ENCODE peak calls at places on chromosome 15, in four cellular contexts. X is Karpas-422; I is lung; J is CD4-positive, CD25-positive, alpha-beta regulatory T cell. Z is an unnamed sample.

GRCh38 chr15:87877114-87877810 is 379.3 kb downstream of the NTRK3 start:
- DNase-seq in X (no peak), I (no peak), J (no peak), Z (no peak)

GRCh38 chr15:73190189-73190601 is 137.9 kb downstream of the NEO1 start:
- DNase-seq in X (no peak), I (no peak), J (no peak), Z (no peak)

GRCh38 chr15:63473749-63473998 is 30.7 kb upstream of the USP3 start:
- DNase-seq in X (no peak), I (no peak), J (no peak), Z (no peak)

GRCh38 chr15:101459579-101460300 is 29.8 kb downstream of the PCSK6 start:
- DNase-seq in X (no peak), I (no peak), J (no peak), Z (no peak)

GRCh38 chr15:42104095-42104891 is 9.9 kb upstream of the PLA2G4D start:
- DNase-seq in X (no peak), I (no peak), J (no peak), Z (no peak)

GRCh38 chr15:89101302-89102191 is 13.3 kb downstream of the ABHD2 start:
- DNase-seq in X (no peak), I (peak), J (no peak), Z (peak)

GRCh38 chr15:37101634-37102314 is 1.4 kb upstream of the MEIS2 start:
- DNase-seq in X (peak), I (peak), J (no peak), Z (peak)

GRCh38 chr15:57158589-57158988 is 217.7 kb upstream of the CGNL1 start:
- DNase-seq in X (no peak), I (no peak), J (no peak), Z (no peak)

GRCh38 chr15:52557242-52557641 is 11.6 kb downstream of the ARPP19 start:
- DNase-seq in X (no peak), I (no peak), J (no peak), Z (no peak)

GRCh38 chr15:66777596-66778313 is 75.7 kb downstream of the SMAD6 start:
- DNase-seq in X (no peak), I (no peak), J (no peak), Z (no peak)

GRCh38 chr15:58444658-58445332 is 13.0 kb downstream of the LIPC start:
- DNase-seq in X (no peak), I (no peak), J (no peak), Z (no peak)

GRCh38 chr15:62782100-62782791 is 260.3 kb upstream of the TPM1 start:
- DNase-seq in X (peak), I (peak), J (no peak), Z (peak)

GRCh38 chr15:83943849-83944404 is 290.0 kb downstream of the ADAMTSL3 start:
- DNase-seq in X (no peak), I (no peak), J (no peak), Z (no peak)

GRCh38 chr15:65042776-65043322 is 2.3 kb upstream of the SLC51B start:
- DNase-seq in X (no peak), I (no peak), J (no peak), Z (peak)

GRCh38 chr15:33218071-33218491 is 23.6 kb upstream of the FMN1 start:
- DNase-seq in X (no peak), I (no peak), J (no peak), Z (no peak)

GRCh38 chr15:50907866-50908208 is 646 bp upstream of the AP4E1 start:
- DNase-seq in X (peak), I (peak), J (peak), Z (peak)

GRCh38 chr15:101723161-101723873 is 956 bp downstream of the TARS3 start:
- DNase-seq in X (peak), I (no peak), J (peak), Z (peak)

GRCh38 chr15:83446904-83447708 is at the start of gene SH3GL3:
- DNase-seq in X (no peak), I (peak), J (no peak), Z (peak)

DNA sequence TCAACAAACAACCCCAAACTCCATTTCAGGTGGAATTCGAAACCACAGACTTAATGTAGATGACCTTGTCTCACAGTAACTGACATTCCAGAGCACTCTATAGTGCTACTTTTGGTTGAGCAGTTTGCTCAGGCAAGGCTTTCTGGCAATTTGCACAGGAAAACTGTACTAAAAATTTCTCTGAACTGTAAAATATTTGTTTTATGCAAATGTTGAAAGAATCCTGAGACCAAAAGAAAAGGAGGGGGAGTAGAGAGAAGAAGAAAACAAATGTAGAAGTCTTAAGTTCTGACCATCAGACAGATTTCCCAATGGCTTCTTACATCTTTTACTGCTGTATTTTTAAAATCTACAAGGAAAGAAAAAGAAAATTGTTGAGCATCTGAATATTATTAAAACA is 53.5 kb downstream of the DTWD1 start:
- DNase-seq in X (no peak), I (no peak), J (no peak), Z (no peak)
- H3K27ac ChIP-seq in X (no peak), I (no peak), J (no peak), Z (no peak)

GRCh38 chr15:71114066-71114680 is 1.1 kb upstream of the THSD4 start:
- DNase-seq in X (no peak), I (no peak), J (no peak), Z (no peak)
- H3K4me3 ChIP-seq in X (no peak), I (no peak), J (no peak), Z (no peak)

GRCh38 chr15:29827421-29827820 is 5.2 kb upstream of the TJP1 start:
- DNase-seq in X (no peak), I (no peak), J (no peak), Z (no peak)

GRCh38 chr15:29826908-29827307 is 4.6 kb upstream of the TJP1 start:
- DNase-seq in X (no peak), I (no peak), J (no peak), Z (no peak)

GRCh38 chr15:29822100-29822684 is at the start of gene TJP1:
- DNase-seq in X (no peak), I (peak), J (no peak), Z (peak)

GRCh38 chr15:29822685-29823459 is 604 bp upstream of the TJP1 start:
- DNase-seq in X (no peak), I (peak), J (no peak), Z (peak)

GRCh38 chr15:29825205-29825604 is 2.9 kb upstream of the TJP1 start:
- DNase-seq in X (no peak), I (no peak), J (no peak), Z (no peak)
- H3K27ac ChIP-seq in X (no peak), I (no peak), J (no peak), Z (no peak)

DNA sequence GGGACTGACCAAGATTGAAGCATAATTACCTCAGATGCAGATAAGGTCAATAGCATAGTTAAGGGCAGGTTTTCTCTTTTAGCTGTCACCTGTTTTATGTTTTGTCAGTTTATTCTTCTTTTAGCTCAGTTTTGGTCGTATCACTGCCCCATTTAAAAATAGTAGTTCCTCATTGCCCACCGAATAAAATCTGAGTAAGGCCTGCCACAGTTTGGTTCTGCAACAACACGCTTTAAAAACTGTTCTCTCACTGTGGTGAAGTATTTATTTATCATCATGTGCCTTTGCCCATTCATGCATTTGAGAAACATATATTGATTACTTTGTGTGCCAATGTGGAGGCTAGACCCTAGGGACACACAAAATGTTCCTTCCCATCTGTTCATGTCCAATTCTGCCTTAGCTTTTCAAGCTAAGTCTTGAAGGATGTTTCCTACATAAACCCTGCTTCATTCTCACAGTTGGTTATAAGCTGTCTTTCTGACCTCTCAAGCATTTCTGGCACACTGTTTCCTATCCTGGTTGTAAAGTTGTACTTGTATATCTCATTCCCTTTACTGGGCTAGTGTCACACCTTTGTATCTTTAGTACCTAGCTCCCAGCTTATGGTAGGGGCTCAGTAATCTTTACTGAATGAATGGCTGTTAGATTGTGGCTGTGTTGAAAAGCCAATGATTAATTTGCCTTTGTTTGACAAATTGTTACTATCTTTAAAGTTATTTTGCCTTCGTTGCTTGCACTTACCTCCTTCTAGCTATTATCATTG is 23.9 kb downstream of the AKAP13 start:
- DNase-seq in X (peak), I (no peak), J (no peak), Z (no peak)
- H3K4me3 ChIP-seq in X (peak), I (no peak), J (no peak), Z (no peak)

GRCh38 chr15:43625086-43625485 is 6.5 kb upstream of the STRC start:
- DNase-seq in X (peak), I (no peak), J (no peak), Z (no peak)
- H3K27ac ChIP-seq in X (no peak), I (no peak), J (no peak), Z (no peak)

DNA sequence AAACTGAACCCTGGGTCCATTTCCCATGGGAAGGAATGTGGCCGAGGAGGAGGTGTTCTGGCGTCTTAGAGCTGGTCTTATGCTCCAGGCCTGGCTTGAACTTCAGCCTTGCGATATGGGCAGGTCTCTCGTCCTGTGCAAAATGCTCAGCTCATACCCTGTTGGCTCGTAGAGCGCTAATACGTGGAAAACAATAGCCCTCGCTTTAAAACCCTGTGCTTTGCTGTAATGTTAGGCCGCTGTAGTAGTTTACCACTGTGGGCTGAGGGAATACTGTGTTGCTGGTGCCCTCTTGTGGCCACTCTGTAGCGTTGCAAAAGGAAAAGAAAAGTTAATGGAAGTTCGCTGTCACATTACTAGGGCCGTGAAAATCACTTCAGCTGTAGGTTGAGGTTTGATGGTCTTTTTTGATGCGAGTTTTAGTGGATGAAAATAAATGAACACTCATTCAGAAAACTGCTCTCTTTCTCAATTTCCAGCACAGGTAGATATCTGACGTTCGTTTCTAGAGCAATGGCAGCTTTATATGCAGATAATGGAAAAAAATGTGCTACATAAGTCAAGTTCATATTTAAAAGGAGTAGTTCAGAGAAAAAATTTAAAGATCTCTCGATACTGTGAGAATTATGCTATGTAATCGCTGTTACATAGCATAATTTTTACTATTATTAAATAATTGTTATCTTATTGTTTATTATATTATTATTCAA is 92.9 kb downstream of the MCTP2 start:
- DNase-seq in X (peak), I (peak), J (peak), Z (peak)
- H3K4me3 ChIP-seq in X (no peak), I (no peak), J (no peak), Z (no peak)

GRCh38 chr15:70165811-70166284 is 68.1 kb upstream of the TLE3 start:
- DNase-seq in X (no peak), I (no peak), J (no peak), Z (no peak)
- H3K27ac ChIP-seq in X (no peak), I (no peak), J (no peak), Z (no peak)

DNA sequence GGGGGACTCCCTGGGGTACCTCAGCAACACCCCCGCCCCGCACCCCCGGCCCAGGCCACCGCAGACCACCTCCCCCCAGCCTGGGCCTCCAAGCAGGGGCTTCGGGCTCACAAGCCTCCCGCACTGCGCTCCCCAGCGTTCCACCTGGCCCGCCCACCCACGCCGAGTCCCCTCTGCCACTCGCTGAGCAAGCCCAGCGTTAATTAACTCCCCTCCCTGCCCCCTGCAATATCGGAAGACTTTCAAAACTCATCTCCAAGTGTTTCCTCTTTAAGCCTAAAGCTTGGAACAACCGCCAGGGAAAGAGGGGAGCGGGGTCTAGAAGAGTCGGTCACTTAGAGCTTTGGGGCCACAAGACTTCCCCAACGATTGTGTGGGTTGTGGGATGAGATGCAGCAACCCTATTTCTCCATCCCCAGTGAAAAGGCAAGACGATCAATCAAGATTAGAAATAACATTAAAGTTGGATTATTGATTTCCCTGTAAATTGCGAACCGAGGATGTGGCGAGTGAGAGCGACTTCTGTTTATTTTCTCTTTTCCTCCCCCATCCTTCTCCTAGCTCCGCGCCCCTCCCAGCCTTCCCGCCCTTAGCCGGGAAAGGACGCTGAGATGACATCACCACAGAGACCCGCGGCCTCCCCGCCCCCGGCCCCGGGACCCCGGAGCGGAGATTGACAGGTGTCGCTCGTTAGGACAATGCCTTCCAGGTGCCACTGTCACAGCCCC is 30.2 kb downstream of the NR2F2 start:
- DNase-seq in X (no peak), I (no peak), J (no peak), Z (no peak)
- H3K4me3 ChIP-seq in X (no peak), I (no peak), J (no peak), Z (no peak)

GRCh38 chr15:48507416-48508065 is 138.0 kb downstream of the FBN1 start:
- DNase-seq in X (peak), I (peak), J (no peak), Z (no peak)

GRCh38 chr15:48500595-48500994 is 144.9 kb downstream of the FBN1 start:
- DNase-seq in X (no peak), I (no peak), J (no peak), Z (no peak)

GRCh38 chr15:48499978-48500377 is 145.5 kb downstream of the FBN1 start:
- DNase-seq in X (no peak), I (no peak), J (no peak), Z (no peak)

GRCh38 chr15:48501208-48501607 is 144.3 kb downstream of the FBN1 start:
- DNase-seq in X (no peak), I (no peak), J (no peak), Z (no peak)

GRCh38 chr15:48505067-48505466 is 140.4 kb downstream of the FBN1 start:
- DNase-seq in X (no peak), I (no peak), J (no peak), Z (no peak)
- H3K27ac ChIP-seq in X (no peak), I (no peak), J (no peak), Z (no peak)

Z was measured in transverse colon.